ENCODE peak calls at places on chromosome 10, in five cellular contexts. V, G, X, M and F are unnamed samples.

GRCh38 chr10:11245510-11245909 is 227.8 kb downstream of the CELF2 start:
- DNase-seq in V (no peak), M (no peak), X (no peak), G (peak), F (peak)

GRCh38 chr10:2985729-2986232 is 81.6 kb upstream of the PFKP start:
- DNase-seq in X (peak), V (no peak), G (no peak), M (peak), F (no peak)

GRCh38 chr10:97454330-97455036 is 8.5 kb downstream of the ZDHHC16 start:
- DNase-seq in M (peak), G (peak), V (no peak), X (no peak), F (no peak)

GRCh38 chr10:122786269-122786668 is 59.4 kb downstream of the CUZD1 start:
- DNase-seq in G (no peak), M (no peak), V (no peak), X (no peak), F (no peak)

GRCh38 chr10:49612513-49613159 is 1.2 kb upstream of the CHAT start:
- DNase-seq in V (no peak), G (no peak), X (no peak), M (no peak), F (no peak)

GRCh38 chr10:49387029-49387428 is 8.9 kb downstream of the DRGX start:
- DNase-seq in G (no peak), X (no peak), V (no peak), M (no peak), F (no peak)

GRCh38 chr10:119443441-119443840 is 99.1 kb downstream of the RGS10 start:
- DNase-seq in X (no peak), G (no peak), M (no peak), V (no peak), F (no peak)

GRCh38 chr10:43237631-43238446 is 29.0 kb downstream of the RASGEF1A start:
- DNase-seq in X (no peak), M (no peak), V (no peak), G (no peak), F (no peak)

GRCh38 chr10:88062798-88063472 is 199.5 kb downstream of the PTEN start:
- DNase-seq in X (no peak), V (no peak), M (no peak), G (no peak), F (no peak)

GRCh38 chr10:121536271-121536918 is 61.8 kb downstream of the FGFR2 start:
- DNase-seq in X (no peak), G (no peak), V (no peak), M (no peak), F (no peak)

GRCh38 chr10:5840314-5841307 is 27.4 kb upstream of the GDI2 start:
- DNase-seq in M (no peak), X (no peak), V (no peak), G (no peak), F (peak)

GRCh38 chr10:104521901-104522827 is 118.9 kb upstream of the SORCS3 start:
- DNase-seq in G (no peak), V (peak), X (no peak), M (no peak), F (no peak)

GRCh38 chr10:86071758-86072157 is 294.8 kb downstream of the GRID1 start:
- DNase-seq in M (no peak), V (no peak), X (no peak), G (no peak), F (no peak)

GRCh38 chr10:14971867-14972448 is 12.8 kb downstream of the MEIG1 start:
- DNase-seq in X (no peak), M (no peak), G (peak), V (no peak), F (no peak)

GRCh38 chr10:33808475-33808874 is 474.0 kb upstream of the NRP1 start:
- DNase-seq in G (no peak), X (no peak), V (no peak), M (no peak), F (no peak)

GRCh38 chr10:6382081-6382480 is 179.3 kb downstream of the PFKFB3 start:
- DNase-seq in X (no peak), M (no peak), G (peak), V (no peak), F (peak)

GRCh38 chr10:47287805-47288204 is 12.2 kb upstream of the GDF10 start:
- DNase-seq in G (no peak), V (no peak), M (no peak), X (no peak), F (no peak)

GRCh38 chr10:87635498-87636312 is 24.0 kb upstream of the PAPSS2 start:
- DNase-seq in M (no peak), X (no peak), V (no peak), G (peak), F (peak)